ENCODE peak calls at places on chromosomes 16 and 17, in ten cellular contexts. G is K562, A is IMR-90, Z is tibial nerve, Q is esophagus squamous epithelium, L is uterus, F is heart left ventricle, T is esophagus muscularis mucosa, B is ovary, M is body of pancreas. U is an unnamed sample.

GRCh38 chr17:15479697-15480096 is 12.3 kb upstream of the CDRT4 start:
- DNase-seq in Z (no peak), T (no peak), A (peak), F (no peak), M (no peak), Q (no peak), L (no peak), B (no peak), G (no peak), U (no peak)

GRCh38 chr17:82767041-82767754 is 15.3 kb downstream of the TBCD start:
- DNase-seq in F (no peak), B (no peak), Z (peak), M (peak), A (peak), L (no peak), Q (no peak), T (no peak), G (peak), U (peak)

GRCh38 chr17:49148171-49148570 is 15.6 kb downstream of the B4GALNT2 start:
- DNase-seq in L (no peak), M (no peak), G (no peak), F (no peak), A (no peak), T (no peak), Z (no peak), Q (no peak), B (no peak), U (no peak)

GRCh38 chr17:80980397-80981061 is 11.1 kb upstream of the CHMP6 start:
- DNase-seq in M (no peak), Z (no peak), G (no peak), B (no peak), Q (no peak), T (no peak), F (no peak), L (no peak), A (peak), U (no peak)

GRCh38 chr16:27515874-27516353 is 33.8 kb downstream of the GTF3C1 start:
- DNase-seq in Q (no peak), M (peak), Z (no peak), A (no peak), L (no peak), B (no peak), T (no peak), G (peak), F (no peak), U (peak)

GRCh38 chr17:19410875-19411291 is at the start of gene RNF112:
- DNase-seq in M (no peak), A (peak), Q (no peak), L (no peak), B (no peak), G (no peak), Z (no peak), T (no peak), F (no peak), U (no peak)

GRCh38 chr17:81867123-81867951 is 3.8 kb downstream of the ARHGDIA start:
- DNase-seq in T (no peak), F (no peak), B (peak), G (peak), L (no peak), Z (no peak), M (peak), A (peak), Q (no peak), U (no peak)

GRCh38 chr16:23694707-23695373 is 16.2 kb downstream of the PLK1 start:
- DNase-seq in L (no peak), B (no peak), M (no peak), Z (no peak), Q (no peak), A (peak), G (peak), T (no peak), F (no peak), U (peak)

GRCh38 chr17:80729016-80729415 is 184.4 kb downstream of the RPTOR start:
- DNase-seq in L (no peak), B (no peak), F (no peak), G (no peak), Q (no peak), A (no peak), T (no peak), Z (no peak), M (no peak), U (no peak)

GRCh38 chr17:66542183-66542966 is 240.0 kb downstream of the PRKCA start:
- DNase-seq in A (peak), Q (no peak), M (no peak), L (no peak), T (no peak), G (peak), B (no peak), Z (no peak), F (no peak), U (no peak)

GRCh38 chr17:50055055-50055425 is 870 bp upstream of the ITGA3 start:
- DNase-seq in B (no peak), G (no peak), A (no peak), L (no peak), F (no peak), Q (no peak), M (peak), T (no peak), Z (no peak), U (no peak)

GRCh38 chr17:82246365-82247174 is 17.7 kb downstream of the SLC16A3 start:
- DNase-seq in Q (no peak), G (no peak), A (peak), M (no peak), Z (no peak), L (peak), B (peak), T (no peak), F (peak), U (no peak)

GRCh38 chr17:58172369-58173071 is 5.7 kb downstream of the OR4D2 start:
- DNase-seq in M (no peak), A (peak), Q (no peak), T (no peak), Z (no peak), F (no peak), G (peak), L (no peak), B (no peak), U (peak)

GRCh38 chr16:47787695-47788094 is 326.6 kb downstream of the PHKB start:
- DNase-seq in Z (no peak), L (no peak), F (no peak), M (no peak), G (peak), T (no peak), B (no peak), A (peak), Q (no peak), U (no peak)

GRCh38 chr16:29315916-29316517 is 90.5 kb downstream of the NPIPB11 start:
- DNase-seq in B (no peak), F (no peak), L (no peak), Z (no peak), Q (no peak), T (no peak), M (no peak), A (no peak), G (peak), U (peak)

DNA sequence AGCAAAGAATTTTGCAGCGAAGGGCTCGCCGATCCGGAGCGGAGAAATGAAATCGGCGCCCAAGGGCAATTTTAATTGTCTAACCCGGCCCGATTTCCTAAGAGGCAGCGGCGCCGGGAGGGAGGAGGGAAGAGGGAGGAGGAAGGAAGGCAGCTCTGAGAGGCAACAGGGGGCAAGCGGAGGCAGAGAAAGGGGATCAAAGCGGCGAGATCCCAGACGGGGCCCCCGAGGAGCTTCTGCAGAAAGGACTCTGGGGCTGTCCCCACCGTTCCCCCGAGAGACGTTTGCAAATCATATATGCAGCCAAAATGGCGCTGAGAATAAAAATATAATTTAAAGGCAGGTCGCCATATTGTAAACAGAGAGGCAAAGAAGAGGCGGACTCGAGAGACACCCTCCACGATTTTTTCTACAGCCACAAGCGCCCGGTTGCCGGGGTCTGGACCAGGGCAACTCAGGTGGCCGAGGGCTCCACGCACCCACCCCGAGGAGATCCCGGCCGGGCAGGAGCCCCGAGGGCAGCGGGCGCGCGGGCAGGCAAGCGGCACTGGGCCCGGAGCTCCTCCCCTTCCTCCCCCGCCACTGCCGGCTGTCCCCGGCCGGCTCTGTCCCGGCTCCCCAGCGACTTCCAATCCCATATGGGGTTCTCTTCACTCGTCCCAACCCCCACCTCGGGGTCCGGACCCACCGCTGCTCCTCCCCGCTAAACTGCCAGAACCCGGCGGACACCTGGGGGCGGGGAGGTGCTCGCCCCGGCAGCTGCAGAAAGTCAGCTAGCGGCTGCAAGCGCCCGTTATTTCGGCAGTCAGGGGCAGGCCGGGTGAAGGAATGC is 1.9 kb downstream of the PHF12 start:
- DNase-seq in L (peak), Q (no peak), G (peak), M (peak), A (no peak), B (peak), T (no peak), F (peak), Z (peak), U (peak)
- TF ChIP-seq POLR2A in L (no peak), Q (peak), G (no peak), M (peak), A (no peak), B (no peak), T (no peak), F (no peak), Z (no peak), U (peak)

GRCh38 chr16:78489631-78490030 is 390.2 kb downstream of the WWOX start:
- DNase-seq in L (no peak), A (no peak), F (no peak), T (no peak), B (no peak), M (no peak), G (no peak), Q (no peak), Z (no peak), U (no peak)

GRCh38 chr16:78488461-78488860 is 389.0 kb downstream of the WWOX start:
- DNase-seq in Z (no peak), B (no peak), F (no peak), L (no peak), Q (no peak), T (no peak), M (no peak), G (no peak), A (no peak), U (no peak)

GRCh38 chr16:78490847-78491246 is 391.4 kb downstream of the WWOX start:
- DNase-seq in Q (no peak), T (no peak), B (no peak), M (no peak), L (no peak), G (no peak), A (no peak), F (no peak), Z (no peak), U (no peak)

GRCh38 chr16:78489072-78489471 is 389.6 kb downstream of the WWOX start:
- DNase-seq in A (no peak), Z (no peak), L (no peak), G (no peak), M (no peak), Q (no peak), T (no peak), F (no peak), B (no peak), U (no peak)

DNA sequence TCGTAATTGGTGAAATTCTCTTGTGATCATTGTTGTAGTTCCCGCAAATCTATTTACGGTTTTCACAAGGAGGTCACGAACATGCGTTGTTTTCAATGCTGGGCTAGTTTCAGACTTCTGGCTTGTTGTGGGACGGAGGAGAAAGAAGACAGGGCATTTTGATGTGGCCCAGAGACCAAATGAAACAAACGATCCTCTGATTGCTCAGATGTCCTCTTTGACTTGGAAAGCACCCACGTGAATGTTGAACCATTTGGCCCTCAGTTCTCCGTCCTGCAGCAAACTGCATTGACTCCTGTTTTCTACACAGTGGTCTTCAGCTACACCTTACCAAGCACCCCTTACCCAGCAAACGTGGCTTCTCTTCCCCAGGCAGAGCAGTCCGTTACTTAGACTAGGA is 391.0 kb downstream of the WWOX start:
- DNase-seq in G (no peak), A (no peak), Z (no peak), F (no peak), T (no peak), B (no peak), M (no peak), Q (no peak), L (no peak), U (no peak)
- TF ChIP-seq POLR2A in G (no peak), A (no peak), Z (no peak), F (no peak), T (no peak), B (no peak), M (no peak), Q (no peak), L (no peak), U (no peak)

DNA sequence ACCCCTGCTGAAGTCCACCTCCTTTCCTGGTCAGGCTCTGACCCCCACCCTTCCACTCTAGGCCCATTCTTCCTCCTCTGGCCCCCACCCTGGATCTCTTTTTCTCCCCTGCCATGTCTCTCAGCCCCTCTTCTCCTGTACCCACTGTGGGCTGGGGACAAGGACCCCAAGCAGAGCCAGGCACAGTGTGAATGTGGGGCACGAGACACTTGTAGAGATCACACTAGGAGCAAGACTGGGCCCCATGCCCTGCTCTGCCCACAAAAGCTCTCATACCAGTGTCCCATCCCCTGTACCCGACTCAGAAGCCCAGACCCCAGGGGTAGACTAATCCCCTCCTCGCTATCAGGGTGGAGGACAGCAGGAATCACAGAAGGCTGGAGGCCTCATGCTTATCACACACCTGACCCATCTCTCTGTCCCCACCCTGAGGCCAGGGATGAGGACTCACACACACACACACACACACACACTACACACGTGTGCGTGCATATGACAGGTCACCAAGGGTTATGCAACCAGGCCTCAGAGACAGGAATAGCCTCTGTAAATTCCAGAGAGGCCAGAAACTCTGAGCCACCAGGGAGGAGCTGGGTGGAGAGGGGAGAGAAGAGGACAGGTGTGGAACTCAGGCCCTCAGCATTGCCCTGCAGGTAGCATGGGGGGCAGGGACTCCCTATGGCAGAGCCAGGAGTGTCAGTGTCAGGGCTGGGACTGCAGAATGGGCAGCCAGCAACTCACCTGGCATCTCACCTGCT is 21.1 kb downstream of the ARHGAP27 start:
- DNase-seq in T (no peak), B (no peak), Q (no peak), Z (no peak), F (no peak), G (no peak), L (no peak), A (no peak), M (no peak), U (no peak)
- TF ChIP-seq POLR2A in T (no peak), B (no peak), Q (no peak), Z (no peak), F (no peak), G (no peak), L (no peak), A (no peak), M (no peak), U (no peak)

DNA sequence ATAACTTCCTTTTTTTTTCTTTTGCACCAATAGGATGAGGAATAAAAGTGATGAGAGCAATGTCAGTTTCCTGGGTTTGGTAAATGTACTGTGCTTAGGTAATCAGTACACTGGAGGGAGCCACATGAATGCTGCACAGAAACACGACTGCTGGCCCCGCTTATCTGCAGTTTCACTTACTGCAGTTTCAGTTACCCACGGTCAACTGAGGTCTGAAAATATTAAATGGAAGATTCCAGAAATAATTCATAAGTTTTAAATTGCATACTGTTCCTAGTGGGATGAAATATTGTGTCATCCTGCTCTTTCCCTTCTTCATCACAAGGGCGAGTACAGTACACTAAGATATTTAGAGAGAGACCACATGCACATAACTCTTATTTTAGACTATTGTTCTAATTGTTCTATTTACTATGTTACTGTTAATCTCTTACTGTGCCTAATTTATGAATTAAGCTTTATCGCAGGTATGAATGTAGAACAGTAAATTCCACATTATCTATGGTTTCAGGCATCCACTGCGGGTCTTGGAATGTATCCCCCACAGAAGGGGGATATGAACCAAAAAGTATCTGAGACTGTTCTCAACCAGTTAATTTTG is 6.4 kb upstream of the LGALS3BP start:
- DNase-seq in Q (no peak), A (peak), L (no peak), G (peak), M (peak), T (no peak), B (no peak), F (peak), Z (no peak), U (peak)
- TF ChIP-seq POLR2A in Q (no peak), A (no peak), L (no peak), G (no peak), M (peak), T (no peak), B (no peak), F (no peak), Z (no peak), U (no peak)

DNA sequence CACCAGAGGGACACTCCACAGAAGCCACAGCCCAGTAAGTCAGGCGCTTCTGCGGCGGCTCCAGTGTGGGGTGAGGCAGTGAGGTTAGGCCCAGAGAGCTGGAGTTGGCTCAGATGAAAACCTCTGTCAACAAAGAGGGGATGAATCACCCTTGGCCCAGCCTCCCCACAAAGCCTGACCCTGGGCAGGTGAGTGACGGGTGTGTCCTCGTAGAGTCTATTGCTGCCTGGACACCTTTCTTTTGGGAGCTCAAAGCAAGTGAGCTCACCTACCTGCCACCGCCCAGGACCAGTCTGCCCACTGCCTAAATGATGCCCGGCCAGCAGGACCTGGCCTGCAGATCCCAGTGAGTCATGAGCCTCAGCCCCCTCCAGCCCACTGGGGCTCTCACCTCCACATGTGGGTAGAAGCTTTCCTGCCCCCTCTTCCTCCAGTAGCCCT is 24.9 kb upstream of the DBNDD1 start:
- DNase-seq in T (no peak), Q (no peak), F (no peak), Z (no peak), G (peak), B (no peak), M (peak), A (no peak), L (no peak), U (no peak)
- TF ChIP-seq POLR2A in T (no peak), Q (no peak), F (no peak), Z (no peak), G (no peak), B (no peak), M (no peak), A (no peak), L (no peak), U (no peak)

DNA sequence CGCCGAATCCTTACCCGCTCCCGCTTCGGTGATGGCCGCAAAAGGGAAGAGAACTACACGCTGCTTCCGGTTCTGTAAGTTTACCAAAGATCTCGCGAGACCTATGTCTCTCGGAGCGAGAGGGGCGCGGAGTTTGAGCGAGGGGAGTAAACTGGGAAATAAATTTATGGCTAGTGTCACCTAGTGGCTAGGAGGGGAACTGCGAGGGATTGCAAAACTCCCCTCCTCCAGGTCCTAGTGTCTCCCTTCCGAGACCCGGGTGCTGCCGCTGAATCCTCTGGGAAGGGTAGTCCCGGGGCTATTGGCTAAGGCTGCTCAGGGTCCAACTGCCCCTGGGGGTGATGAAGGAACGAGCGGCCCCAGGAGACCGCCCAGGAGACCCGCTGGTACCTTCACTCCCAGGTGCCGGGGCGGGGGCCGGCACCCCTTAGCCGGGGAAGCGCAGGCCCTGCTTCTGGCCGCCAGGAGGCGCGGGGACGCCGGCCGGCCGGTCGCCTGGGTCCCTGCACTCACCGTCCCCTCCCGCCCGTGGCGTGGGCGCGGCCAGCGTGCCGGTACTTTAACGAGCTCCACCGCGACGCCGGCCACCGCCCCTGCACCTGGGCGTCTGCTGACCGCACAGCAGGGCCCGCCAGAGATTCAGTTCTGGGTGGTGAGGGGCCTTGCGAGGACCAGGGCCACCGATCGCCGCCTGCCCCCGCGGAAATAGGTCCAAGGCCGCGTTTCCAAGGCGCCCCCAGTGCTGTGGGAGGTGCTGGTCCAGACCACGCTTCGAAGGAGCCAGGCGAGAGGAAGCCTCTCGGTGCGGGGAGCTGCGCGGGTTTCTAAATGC is at the start of gene RPL26:
- DNase-seq in L (peak), T (peak), B (peak), F (peak), G (peak), M (peak), Z (peak), A (peak), Q (peak), U (peak)
- TF ChIP-seq POLR2A in L (peak), T (no peak), B (peak), F (no peak), G (no peak), M (peak), Z (peak), A (peak), Q (peak), U (peak)

U was measured in erythroblast.